ENCODE peak calls at places on chromosomes 16 and 17, in six cellular contexts. D is lower lobe of right lung, U is PC-3, G is RWPE1, V is kidney, E is omental fat pad. Z is an unnamed sample.

GRCh38 chr16:71746442-71747046 is 22.0 kb upstream of the PHLPP2 start:
- DNase-seq in D (no peak), E (no peak), G (peak), V (no peak), U (peak), Z (peak)

GRCh38 chr17:80618304-80618703 is 73.7 kb downstream of the RPTOR start:
- DNase-seq in G (no peak), V (no peak), D (no peak), U (no peak), E (no peak), Z (no peak)

GRCh38 chr17:74042744-74043486 is 160.6 kb upstream of the RPL38 start:
- DNase-seq in D (no peak), E (no peak), G (peak), U (peak), V (no peak), Z (peak)

GRCh38 chr17:79929257-79930076 is 90.2 kb upstream of the CBX4 start:
- DNase-seq in G (no peak), U (no peak), V (peak), E (no peak), D (no peak), Z (no peak)

GRCh38 chr17:7043544-7044268 is at the start of gene SLC16A11:
- DNase-seq in G (no peak), U (no peak), E (no peak), D (peak), V (peak), Z (peak)

GRCh38 chr16:974606-975312 is 4.0 kb upstream of the LMF1 start:
- DNase-seq in U (no peak), V (peak), E (no peak), G (no peak), D (no peak), Z (no peak)

GRCh38 chr17:79192503-79193500 is 118.2 kb downstream of the ENGASE start:
- DNase-seq in G (peak), V (no peak), E (no peak), U (peak), D (no peak), Z (peak)

GRCh38 chr17:78034429-78035091 is 76.1 kb downstream of the TNRC6C start:
- DNase-seq in V (no peak), G (no peak), D (no peak), U (peak), E (no peak), Z (peak)

GRCh38 chr17:48067245-48067644 is 19.1 kb downstream of the NFE2L1 start:
- DNase-seq in V (no peak), D (no peak), E (no peak), G (no peak), U (no peak), Z (no peak)

GRCh38 chr16:56609463-56609921 is 1.1 kb downstream of the MT2A start:
- DNase-seq in U (peak), V (peak), G (peak), D (peak), E (no peak), Z (peak)

GRCh38 chr17:39705786-39706348 is 6.0 kb downstream of the ERBB2 start:
- DNase-seq in E (no peak), D (peak), U (peak), V (peak), G (peak), Z (no peak)
- TF ChIP-seq CTCF in E (no peak), D (no peak), U (no peak), V (peak), G (no peak), Z (no peak)

DNA sequence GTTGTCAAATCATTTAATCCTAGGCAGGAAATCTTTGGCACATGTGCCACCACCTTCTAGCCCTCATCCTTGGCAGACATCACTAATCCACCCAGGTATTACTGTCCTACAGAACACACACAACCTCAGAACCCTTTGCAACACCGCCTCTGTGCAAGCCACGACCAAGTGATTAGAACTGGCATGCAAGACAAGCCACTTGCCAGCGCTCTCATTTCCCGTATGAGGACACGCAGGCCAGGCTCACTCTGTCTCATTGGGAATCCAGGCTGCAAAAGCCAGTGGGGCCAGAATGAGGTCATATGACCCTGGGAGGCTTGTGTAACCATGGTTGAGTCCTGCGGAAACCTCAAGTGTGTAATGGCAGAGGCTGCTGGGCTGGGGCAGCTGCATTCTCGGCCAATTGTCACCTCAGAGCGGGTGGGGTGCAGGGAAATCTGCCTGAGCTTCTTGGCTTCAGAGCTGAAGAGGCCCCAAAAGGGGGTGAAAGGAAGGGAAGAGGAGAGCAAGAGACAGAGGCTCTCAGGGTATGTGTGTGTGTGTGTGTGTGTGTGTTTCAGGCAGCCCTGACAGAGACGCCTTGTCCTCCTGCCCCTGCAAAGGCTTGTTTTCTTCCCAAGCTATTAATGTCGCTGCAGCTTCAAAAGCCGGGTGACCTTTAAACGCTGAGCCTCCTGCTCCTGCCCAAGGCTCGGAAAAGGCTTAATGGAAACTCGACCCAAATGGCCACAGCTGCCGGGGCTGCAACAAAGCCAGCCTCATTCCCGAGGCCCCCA is 43.2 kb upstream of the MRPS23 start:
- DNase-seq in E (peak), U (peak), V (peak), G (peak), D (peak), Z (peak)
- TF ChIP-seq CTCF in E (no peak), U (peak), V (no peak), G (no peak), D (peak), Z (no peak)

GRCh38 chr17:41823580-41823979 is 10.8 kb downstream of the FKBP10 start:
- DNase-seq in G (no peak), U (no peak), D (no peak), E (no peak), V (no peak), Z (no peak)
- TF ChIP-seq CTCF in G (no peak), U (no peak), D (no peak), E (no peak), V (no peak), Z (no peak)

GRCh38 chr16:19168173-19169080 is at the start of gene SYT17:
- DNase-seq in E (no peak), U (peak), V (no peak), G (peak), D (peak), Z (no peak)

GRCh38 chr16:19165101-19165500 is 2.9 kb upstream of the SYT17 start:
- DNase-seq in D (no peak), U (peak), E (no peak), V (no peak), G (no peak), Z (no peak)

GRCh38 chr16:19164285-19164684 is 3.8 kb upstream of the SYT17 start:
- DNase-seq in D (no peak), U (no peak), G (no peak), E (no peak), V (no peak), Z (no peak)

GRCh38 chr16:19167710-19168172 is 299 bp upstream of the SYT17 start:
- DNase-seq in G (peak), U (peak), V (peak), E (no peak), D (peak), Z (peak)

GRCh38 chr16:19166500-19166899 is 1.5 kb upstream of the SYT17 start:
- DNase-seq in E (no peak), G (no peak), V (no peak), U (peak), D (peak), Z (no peak)
- TF ChIP-seq CTCF in E (no peak), G (no peak), V (no peak), U (peak), D (no peak), Z (no peak)

GRCh38 chr17:57349533-57350227 is 93.4 kb downstream of the MSI2 start:
- DNase-seq in E (no peak), U (no peak), G (no peak), D (no peak), V (no peak), Z (no peak)
- TF ChIP-seq CTCF in E (no peak), U (peak), G (no peak), D (no peak), V (no peak), Z (no peak)

GRCh38 chr17:40443196-40443987 is at the start of gene IGFBP4:
- DNase-seq in U (peak), G (peak), V (peak), E (no peak), D (peak), Z (peak)
- TF ChIP-seq CTCF in U (peak), G (peak), V (peak), E (no peak), D (peak), Z (no peak)

GRCh38 chr17:61410555-61411089 is 11.0 kb downstream of the TBX2 start:
- DNase-seq in D (peak), U (no peak), V (peak), E (no peak), G (no peak), Z (peak)

GRCh38 chr17:61410100-61410551 is 10.5 kb downstream of the TBX2 start:
- DNase-seq in D (peak), U (no peak), E (no peak), G (no peak), V (peak), Z (no peak)

GRCh38 chr17:61411114-61411943 is 11.7 kb downstream of the TBX2 start:
- DNase-seq in V (peak), U (peak), D (peak), G (peak), E (no peak), Z (peak)

GRCh38 chr17:61408151-61409041 is 8.8 kb downstream of the TBX2 start:
- DNase-seq in G (no peak), U (no peak), E (no peak), V (peak), D (peak), Z (no peak)

GRCh38 chr17:61409301-61410099 is 9.9 kb downstream of the TBX2 start:
- DNase-seq in E (no peak), D (peak), V (peak), U (peak), G (peak), Z (peak)
- TF ChIP-seq CTCF in E (no peak), D (peak), V (peak), U (peak), G (peak), Z (peak)

Z was measured in cardiac fibroblast.